ENCODE peak calls at places on chromosomes 11 and 22, in nine cellular contexts. O is nephron progenitor cell, T is transverse colon, R is epithelial cell of esophagus, A is cardiac fibroblast, X is esophagus squamous epithelium, J is A549, Q is foreskin fibroblast, M is gastrocnemius medialis. S is an unnamed sample.

GRCh38 chr11:14499178-14499559 is 442 bp downstream of the COPB1 start:
- DNase-seq in R (peak), Q (no peak), X (no peak), J (peak), T (peak), A (peak), M (peak), O (peak), S (no peak)

GRCh38 chr22:35425971-35426800 is 26.2 kb downstream of the MCM5 start:
- DNase-seq in Q (no peak), J (no peak), M (no peak), X (no peak), T (no peak), A (no peak), R (peak), O (peak), S (peak)

GRCh38 chr11:65477271-65478029 is 21.4 kb upstream of the MALAT1 start:
- DNase-seq in J (peak), Q (peak), T (peak), M (peak), X (peak), O (peak), R (peak), A (peak), S (peak)

GRCh38 chr11:134949121-134949591 is 537.1 kb upstream of the B3GAT1 start:
- DNase-seq in R (peak), A (peak), X (no peak), T (no peak), J (no peak), O (no peak), Q (peak), M (peak), S (peak)

GRCh38 chr22:44585559-44586121 is 87.6 kb upstream of the RTL6 start:
- DNase-seq in T (no peak), J (no peak), Q (no peak), M (no peak), R (no peak), X (no peak), O (no peak), A (no peak), S (no peak)

GRCh38 chr11:34075178-34075820 is 23.8 kb downstream of the CAPRIN1 start:
- DNase-seq in O (no peak), R (peak), M (no peak), Q (peak), A (peak), T (no peak), J (no peak), X (no peak), S (peak)

GRCh38 chr11:107157809-107158187 is 139.5 kb upstream of the GUCY1A2 start:
- DNase-seq in Q (no peak), T (no peak), R (no peak), O (no peak), A (no peak), J (no peak), M (no peak), X (no peak), S (peak)

GRCh38 chr11:133191931-133192330 is 340.4 kb downstream of the OPCML start:
- DNase-seq in X (no peak), R (no peak), O (no peak), T (no peak), A (no peak), Q (no peak), J (no peak), M (no peak), S (no peak)

GRCh38 chr22:21067901-21068680 is 22.3 kb downstream of the LRRC74B start:
- DNase-seq in M (no peak), O (no peak), R (no peak), T (no peak), X (no peak), A (no peak), Q (no peak), J (no peak), S (no peak)

GRCh38 chr11:108824601-108825000 is 159.7 kb downstream of the DDX10 start:
- DNase-seq in A (peak), T (no peak), J (no peak), O (no peak), M (no peak), Q (no peak), X (no peak), R (no peak), S (no peak)

GRCh38 chr11:32586576-32587190 is 3.1 kb downstream of the EIF3M start:
- DNase-seq in O (no peak), X (no peak), T (no peak), A (peak), R (peak), J (peak), Q (no peak), M (no peak), S (peak)

GRCh38 chr22:33940741-33941140 is 20.5 kb upstream of the LARGE1 start:
- DNase-seq in X (no peak), J (no peak), Q (no peak), O (no peak), R (no peak), M (no peak), A (no peak), T (no peak), S (no peak)

GRCh38 chr22:17085277-17086091 is 684 bp downstream of the IL17RA start:
- DNase-seq in T (peak), O (no peak), J (no peak), R (peak), Q (no peak), M (no peak), X (no peak), A (no peak), S (peak)

GRCh38 chr22:47042861-47043496 is 280.5 kb downstream of the TBC1D22A start:
- DNase-seq in X (no peak), O (no peak), A (no peak), R (no peak), J (no peak), M (no peak), T (no peak), Q (no peak), S (no peak)

GRCh38 chr11:60345489-60345888 is 18.4 kb downstream of the MS4A6E start:
- DNase-seq in Q (no peak), X (no peak), M (no peak), O (peak), J (no peak), R (peak), A (peak), T (peak), S (no peak)

GRCh38 chr11:42345933-42346332 is 886.5 kb upstream of the LRRC4C start:
- DNase-seq in R (no peak), O (no peak), T (no peak), A (no peak), M (no peak), J (no peak), X (no peak), Q (no peak), S (no peak)

GRCh38 chr22:23695748-23696325 is 5.0 kb downstream of the RGL4 start:
- DNase-seq in R (no peak), M (no peak), T (no peak), J (no peak), A (no peak), O (no peak), X (no peak), Q (no peak), S (no peak)

GRCh38 chr22:17366329-17366728 is 2.9 kb upstream of the CECR2 start:
- DNase-seq in A (peak), Q (no peak), X (no peak), O (no peak), M (no peak), R (no peak), T (no peak), J (no peak), S (no peak)

GRCh38 chr11:57778318-57779037 is 16.9 kb downstream of the CTNND1 start:
- DNase-seq in A (peak), R (peak), Q (peak), J (peak), T (peak), X (no peak), M (peak), O (peak), S (peak)

GRCh38 chr11:86398106-86398505 is 23.4 kb downstream of the CCDC81 start:
- DNase-seq in J (no peak), M (no peak), R (no peak), Q (no peak), T (no peak), A (no peak), X (no peak), O (no peak), S (no peak)

GRCh38 chr22:29994027-29994715 is 86.1 kb upstream of the HORMAD2 start:
- DNase-seq in A (peak), R (peak), O (no peak), T (no peak), Q (no peak), X (no peak), M (no peak), J (peak), S (peak)
- TF ChIP-seq CTCF in A (peak), R (peak), O (no peak), T (no peak), Q (no peak), X (no peak), M (no peak), J (peak), S (peak)

GRCh38 chr11:119529063-119529845 is 106.3 kb upstream of the THY1 start:
- DNase-seq in J (no peak), M (no peak), X (no peak), T (no peak), Q (no peak), O (no peak), A (no peak), R (no peak), S (no peak)
- TF ChIP-seq CTCF in J (no peak), M (no peak), X (no peak), T (no peak), Q (no peak), O (no peak), A (no peak), R (no peak), S (no peak)

GRCh38 chr11:9386901-9387300 is 2.4 kb downstream of the IPO7 start:
- DNase-seq in Q (no peak), R (no peak), M (no peak), T (no peak), J (no peak), A (no peak), O (no peak), X (no peak), S (no peak)

GRCh38 chr11:9386086-9386485 is 1.6 kb downstream of the IPO7 start:
- DNase-seq in O (no peak), T (no peak), M (no peak), Q (no peak), J (no peak), A (no peak), R (peak), X (no peak), S (peak)

GRCh38 chr11:9385288-9385902 is 943 bp downstream of the IPO7 start:
- DNase-seq in X (no peak), M (no peak), O (no peak), T (no peak), R (no peak), A (no peak), Q (no peak), J (peak), S (no peak)

GRCh38 chr11:9380773-9381172 is 3.7 kb upstream of the IPO7 start:
- DNase-seq in X (no peak), M (no peak), Q (no peak), O (no peak), J (no peak), R (peak), T (no peak), A (no peak), S (no peak)

GRCh38 chr11:9384535-9385287 is at the start of gene IPO7:
- DNase-seq in R (peak), J (peak), A (peak), O (peak), T (peak), M (peak), Q (peak), X (peak), S (peak)
- TF ChIP-seq CTCF in R (peak), J (peak), A (peak), O (no peak), T (peak), M (no peak), Q (peak), X (no peak), S (peak)

GRCh38 chr11:74452366-74452765 is 15.0 kb downstream of the KCNE3 start:
- DNase-seq in M (no peak), O (no peak), T (no peak), Q (no peak), R (no peak), J (no peak), A (no peak), X (no peak), S (no peak)
- TF ChIP-seq CTCF in M (no peak), O (no peak), T (no peak), Q (no peak), R (no peak), J (no peak), A (no peak), X (no peak), S (no peak)

GRCh38 chr11:92211576-92212167 is 12.9 kb upstream of the FAT3 start:
- DNase-seq in Q (no peak), R (peak), M (no peak), O (peak), T (no peak), J (no peak), A (peak), X (no peak), S (peak)
- TF ChIP-seq CTCF in Q (peak), R (peak), M (no peak), O (peak), T (peak), J (peak), A (peak), X (no peak), S (peak)

GRCh38 chr11:124759268-124760204 is 2.6 kb downstream of the ESAM start:
- DNase-seq in T (no peak), A (no peak), O (no peak), J (no peak), X (no peak), R (no peak), Q (no peak), M (no peak), S (no peak)
- TF ChIP-seq CTCF in T (no peak), A (no peak), O (no peak), J (no peak), X (no peak), R (no peak), Q (no peak), M (no peak), S (no peak)

GRCh38 chr11:1388763-1389102 is 1.0 kb upstream of the BRSK2 start:
- DNase-seq in T (no peak), X (no peak), Q (no peak), O (peak), J (no peak), A (no peak), R (peak), M (no peak), S (peak)

GRCh38 chr11:1387521-1387920 is 2.2 kb upstream of the BRSK2 start:
- DNase-seq in M (no peak), R (no peak), O (no peak), T (no peak), X (no peak), Q (no peak), J (no peak), A (no peak), S (no peak)

GRCh38 chr11:1389103-1389931 is 417 bp upstream of the BRSK2 start:
- DNase-seq in X (peak), M (peak), A (peak), T (peak), J (peak), R (peak), Q (peak), O (peak), S (peak)

GRCh38 chr11:1389932-1390587 is at the start of gene BRSK2:
- DNase-seq in Q (no peak), X (no peak), M (no peak), J (no peak), A (no peak), O (peak), T (no peak), R (no peak), S (no peak)

GRCh38 chr11:1387961-1388762 is 1.6 kb upstream of the BRSK2 start:
- DNase-seq in A (no peak), R (no peak), O (peak), X (no peak), Q (no peak), T (peak), J (no peak), M (no peak), S (no peak)
- TF ChIP-seq CTCF in A (no peak), R (no peak), O (no peak), X (no peak), Q (no peak), T (no peak), J (peak), M (no peak), S (no peak)